ENCODE peak calls at places on chromosome 5, in seven cellular contexts. M, D, X, K, A, R and I are unnamed samples.

GRCh38 chr5:172722309-172722815 is 48.6 kb downstream of the DUSP1 start:
- DNase-seq in X (no peak), A (no peak), M (peak; percentile 24), R (no peak), D (peak; percentile 34), K (peak; percentile 42), I (peak; percentile 22)

GRCh38 chr5:122493776-122494518 is 181.9 kb downstream of the SNCAIP start:
- DNase-seq in A (no peak), X (no peak), D (no peak), M (no peak), K (no peak), R (no peak), I (no peak)

GRCh38 chr5:147949711-147950573 is 43.6 kb upstream of the C5orf46 start:
- DNase-seq in M (no peak), R (no peak), D (no peak), A (peak; percentile 65), K (no peak), X (no peak), I (no peak)

GRCh38 chr5:78345485-78345884 is 14.9 kb upstream of the SCAMP1 start:
- DNase-seq in K (no peak), R (no peak), D (no peak), M (no peak), A (no peak), X (no peak), I (no peak)

GRCh38 chr5:32916648-32917047 is 205.5 kb downstream of the NPR3 start:
- DNase-seq in R (no peak), X (no peak), K (no peak), A (peak; percentile 32), M (no peak), D (no peak), I (peak; percentile 11)

GRCh38 chr5:63959177-63959982 is 2.9 kb downstream of the HTR1A start:
- DNase-seq in M (no peak), A (peak; percentile 15), K (peak; percentile 46), R (no peak), X (no peak), D (no peak), I (peak; percentile 68)

GRCh38 chr5:74257645-74258328 is 382.7 kb downstream of the ENC1 start:
- DNase-seq in R (peak; percentile 68), K (peak; percentile 88), X (peak; percentile 72), M (no peak), A (no peak), D (peak; percentile 66), I (peak; percentile 29)

GRCh38 chr5:171806976-171807823 is 21.6 kb downstream of the SMIM23 start:
- DNase-seq in M (no peak), X (no peak), R (no peak), D (no peak), A (no peak), K (no peak), I (no peak)

GRCh38 chr5:95609711-95610110 is 10.2 kb upstream of the GPR150 start:
- DNase-seq in D (no peak), R (no peak), M (no peak), K (no peak), X (no peak), A (no peak), I (no peak)

GRCh38 chr5:174316326-174316725 is 270.8 kb downstream of the NSG2 start:
- DNase-seq in R (no peak), A (no peak), D (peak; percentile 18), K (no peak), X (no peak), M (no peak), I (no peak)

GRCh38 chr5:88515881-88516819 is 247.5 kb upstream of the TMEM161B start:
- DNase-seq in K (no peak), M (no peak), R (no peak), X (no peak), A (no peak), D (no peak), I (no peak)

GRCh38 chr5:137352095-137352494 is 147.0 kb downstream of the SPOCK1 start:
- DNase-seq in R (no peak), A (no peak), X (no peak), M (no peak), D (no peak), K (no peak), I (no peak)

GRCh38 chr5:88058625-88059024 is 210.0 kb downstream of the TMEM161B start:
- DNase-seq in D (no peak), X (no peak), R (no peak), K (no peak), A (no peak), M (no peak), I (no peak)

GRCh38 chr5:88690619-88691560 is 192.1 kb downstream of the MEF2C start:
- DNase-seq in R (peak; percentile 63), A (peak; percentile 75), M (peak; percentile 43), D (peak; percentile 70), X (peak; percentile 44), K (peak; percentile 80), I (peak; percentile 44)

GRCh38 chr5:19987594-19988345 is at the start of gene CDH18:
- DNase-seq in R (peak; percentile 37), X (peak; percentile 35), K (peak; percentile 68), M (no peak), A (peak; percentile 40), D (no peak), I (peak; percentile 61)

GRCh38 chr5:4893063-4893744 is 246.9 kb upstream of the ADAMTS16 start:
- DNase-seq in M (no peak), D (no peak), X (no peak), K (peak; percentile 54), A (no peak), R (no peak), I (no peak)

GRCh38 chr5:115414406-115415142 is 118.1 kb upstream of the CCDC112 start:
- DNase-seq in D (no peak), R (peak; percentile 54), X (peak; percentile 71), M (no peak), A (no peak), K (no peak), I (no peak)

GRCh38 chr5:96714951-96715451 is 52.8 kb downstream of the CAST start:
- DNase-seq in A (no peak), D (peak; percentile 57), K (no peak), R (peak; percentile 74), X (peak; percentile 25), M (peak; percentile 42), I (peak; percentile 73)

GRCh38 chr5:102911973-102912372 is 156.9 kb downstream of the PAM start:
- DNase-seq in X (no peak), A (peak; percentile 39), D (no peak), R (no peak), K (no peak), M (no peak), I (no peak)

GRCh38 chr5:127012933-127013332 is 17.4 kb downstream of the MARCHF3 start:
- DNase-seq in X (no peak), R (no peak), A (no peak), K (no peak), D (no peak), M (no peak), I (no peak)

GRCh38 chr5:3650868-3651267 is 55.2 kb downstream of the IRX1 start:
- DNase-seq in M (no peak), A (no peak), D (no peak), R (no peak), X (no peak), K (no peak), I (no peak)

GRCh38 chr5:118553662-118554061 is 434.7 kb downstream of the DTWD2 start:
- DNase-seq in R (peak; percentile 76), A (peak; percentile 56), M (no peak), D (no peak), K (no peak), X (peak; percentile 39), I (no peak)

GRCh38 chr5:1011226-1011631 is 2.6 kb downstream of the NKD2 start:
- DNase-seq in X (peak; percentile 15), R (peak; percentile 21), A (peak; percentile 34), M (no peak), K (peak; percentile 69), D (no peak), I (peak; percentile 55)

GRCh38 chr5:94746731-94747124 is 128.3 kb downstream of the SLF1 start:
- DNase-seq in R (no peak), D (no peak), X (no peak), A (no peak), M (no peak), K (no peak), I (no peak)

GRCh38 chr5:41465493-41466171 is 44.8 kb downstream of the PLCXD3 start:
- DNase-seq in M (no peak), K (no peak), X (no peak), A (no peak), D (no peak), R (peak; percentile 39), I (no peak)

GRCh38 chr5:144698454-144698853 is 527.8 kb downstream of the KCTD16 start:
- DNase-seq in D (no peak), R (no peak), X (no peak), M (no peak), K (no peak), A (no peak), I (no peak)

DNA sequence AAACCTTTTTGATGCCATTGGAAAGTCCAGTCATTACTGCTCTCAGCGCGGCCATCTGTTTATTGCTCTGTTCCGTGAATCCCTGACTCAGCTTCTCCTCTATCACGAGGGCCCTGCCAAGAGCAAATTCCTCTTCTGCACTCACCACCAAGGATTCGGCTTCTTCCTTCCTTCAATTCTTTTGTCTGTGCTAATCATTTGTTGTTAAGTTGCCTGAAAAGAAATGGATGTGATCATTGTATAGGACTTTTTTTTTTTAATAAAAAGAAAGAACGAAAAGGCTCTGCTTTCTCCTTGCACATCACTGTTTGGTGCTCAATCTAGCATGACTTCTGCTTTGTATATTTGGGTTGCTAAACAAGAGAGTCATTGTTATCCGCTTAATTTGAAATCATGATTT is 128.7 kb upstream of the PIK3R1 start:
- DNase-seq in D (no peak), K (no peak), A (no peak), R (peak; percentile 39), X (no peak), M (no peak), I (no peak)
- H3K36me3 ChIP-seq in D (no peaks in the 10 kb centered on the region), K (no peaks in the 10 kb centered on the region), A (no peaks in the 10 kb centered on the region), R (no peaks in the 10 kb centered on the region), X (no peaks in the 10 kb centered on the region), M (no peaks in the 10 kb centered on the region), I (no peaks in the 10 kb centered on the region)

GRCh38 chr5:178965465-178966055 is 24.6 kb downstream of the ZNF454 start:
- DNase-seq in K (no peak), R (no peak), D (no peak), M (no peak), A (no peak), X (no peak), I (no peak)
- H3K9me3 ChIP-seq in K (peaks cover 81% of the 10 kb centered on the region), R (peaks cover 100% of the 10 kb centered on the region), D (peaks cover 88% of the 10 kb centered on the region), M (peaks cover 25% of the 10 kb centered on the region), A (peaks cover 53% of the 10 kb centered on the region), X (peaks cover 80% of the 10 kb centered on the region), I (no peaks in the 10 kb centered on the region)

DNA sequence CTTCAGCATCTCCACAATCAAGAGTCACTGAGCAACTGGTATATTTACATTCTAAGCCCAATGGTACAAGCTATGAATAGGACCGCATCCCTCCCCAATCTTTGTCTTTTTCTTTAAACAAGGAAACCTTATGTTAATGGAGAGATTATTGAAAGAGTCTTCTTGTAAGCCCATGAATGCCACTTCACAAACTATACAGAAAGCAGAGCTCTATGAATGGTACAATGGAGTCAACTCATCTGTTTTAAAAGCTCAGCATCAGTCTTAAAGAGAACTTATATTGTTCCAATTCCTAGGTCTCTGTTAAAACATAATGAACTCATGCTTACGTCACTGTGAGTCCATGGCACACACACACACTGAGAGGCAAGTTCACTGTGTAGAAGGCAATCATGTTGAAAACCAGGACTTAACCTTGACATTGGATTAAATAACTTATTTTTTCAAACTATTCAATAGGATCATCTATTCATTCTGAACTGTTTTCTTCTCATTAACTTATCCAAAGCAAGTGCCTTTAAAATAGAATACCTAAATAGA is 4.5 kb downstream of the NREP start:
- DNase-seq in A (no peak), X (no peak), K (no peak), D (no peak), R (no peak), M (no peak), I (no peak)
- H3K27ac ChIP-seq in A (no peak overlapping the region), X (peak overlapping the region; percentile 10), K (no peak overlapping the region), D (no peak overlapping the region), R (no peak overlapping the region), M (no peak overlapping the region), I (no peak overlapping the region)

GRCh38 chr5:38940230-38940858 is 94.5 kb downstream of the OSMR start:
- DNase-seq in R (no peak), M (no peak), A (peak; percentile 41), K (no peak), D (no peak), X (no peak), I (no peak)
- H3K36me3 ChIP-seq in R (peaks cover 45% of the 10 kb centered on the region), M (peaks cover 57% of the 10 kb centered on the region), A (peaks cover 24% of the 10 kb centered on the region), K (peaks cover 29% of the 10 kb centered on the region), D (no peaks in the 10 kb centered on the region), X (no peaks in the 10 kb centered on the region), I (peaks cover 13% of the 10 kb centered on the region)